ENCODE peak calls at places on chromosomes 6 and 20, in nine cellular contexts. One of them, this sample, is unnamed.

GRCh38 chr20:19976595-19977372 is 40.4 kb upstream of the NAA20 start:
- DNase-seq in HFFc6: peak
- DNase-seq in Peyer's patch: no peak
- DNase-seq in tibial nerve: peak
- DNase-seq in stimulated activated naive CD8-positive, alpha-beta T cell treated with anti-CD3 and anti-CD28 coated beads, Interleukin-15, amount 100 ng/mL, for 72 hours: no peak
- DNase-seq in dermis blood vessel endothelial cell: peak
- DNase-seq in pons: peak
- DNase-seq in NCI-H1694 treated with DMSO at 0.1 percent for 48 hours: no peak
- DNase-seq in chondrocyte: no peak
- DNase-seq in this sample: no peak

GRCh38 chr6:121590438-121590837 is 155.0 kb downstream of the GJA1 start:
- DNase-seq in dermis blood vessel endothelial cell: peak
- DNase-seq in stimulated activated naive CD8-positive, alpha-beta T cell treated with anti-CD3 and anti-CD28 coated beads, Interleukin-15, amount 100 ng/mL, for 72 hours: no peak
- DNase-seq in NCI-H1694 treated with DMSO at 0.1 percent for 48 hours: no peak
- DNase-seq in pons: no peak
- DNase-seq in tibial nerve: no peak
- DNase-seq in HFFc6: no peak
- DNase-seq in Peyer's patch: no peak
- DNase-seq in chondrocyte: no peak
- DNase-seq in this sample: no peak

GRCh38 chr6:163180874-163181541 is 233.5 kb upstream of the QKI start:
- DNase-seq in NCI-H1694 treated with DMSO at 0.1 percent for 48 hours: no peak
- DNase-seq in dermis blood vessel endothelial cell: peak
- DNase-seq in chondrocyte: no peak
- DNase-seq in stimulated activated naive CD8-positive, alpha-beta T cell treated with anti-CD3 and anti-CD28 coated beads, Interleukin-15, amount 100 ng/mL, for 72 hours: peak
- DNase-seq in Peyer's patch: no peak
- DNase-seq in HFFc6: no peak
- DNase-seq in tibial nerve: peak
- DNase-seq in pons: peak
- DNase-seq in this sample: no peak

GRCh38 chr6:165552248-165552736 is 110.7 kb downstream of the PDE10A start:
- DNase-seq in NCI-H1694 treated with DMSO at 0.1 percent for 48 hours: no peak
- DNase-seq in tibial nerve: no peak
- DNase-seq in dermis blood vessel endothelial cell: no peak
- DNase-seq in pons: no peak
- DNase-seq in stimulated activated naive CD8-positive, alpha-beta T cell treated with anti-CD3 and anti-CD28 coated beads, Interleukin-15, amount 100 ng/mL, for 72 hours: no peak
- DNase-seq in chondrocyte: no peak
- DNase-seq in HFFc6: no peak
- DNase-seq in Peyer's patch: no peak
- DNase-seq in this sample: no peak

GRCh38 chr20:667351-668034 is 8.1 kb downstream of the SCRT2 start:
- DNase-seq in pons: no peak
- DNase-seq in Peyer's patch: peak
- DNase-seq in NCI-H1694 treated with DMSO at 0.1 percent for 48 hours: peak
- DNase-seq in chondrocyte: no peak
- DNase-seq in stimulated activated naive CD8-positive, alpha-beta T cell treated with anti-CD3 and anti-CD28 coated beads, Interleukin-15, amount 100 ng/mL, for 72 hours: peak
- DNase-seq in tibial nerve: peak
- DNase-seq in dermis blood vessel endothelial cell: peak
- DNase-seq in HFFc6: no peak
- DNase-seq in this sample: no peak

GRCh38 chr6:89350281-89351037 is 2.1 kb downstream of the UBE2J1 start:
- DNase-seq in pons: peak
- DNase-seq in Peyer's patch: no peak
- DNase-seq in chondrocyte: no peak
- DNase-seq in NCI-H1694 treated with DMSO at 0.1 percent for 48 hours: no peak
- DNase-seq in dermis blood vessel endothelial cell: peak
- DNase-seq in tibial nerve: no peak
- DNase-seq in HFFc6: peak
- DNase-seq in stimulated activated naive CD8-positive, alpha-beta T cell treated with anti-CD3 and anti-CD28 coated beads, Interleukin-15, amount 100 ng/mL, for 72 hours: no peak
- DNase-seq in this sample: peak

GRCh38 chr6:128513878-128514277 is 6.5 kb downstream of the PTPRK start:
- DNase-seq in HFFc6: no peak
- DNase-seq in stimulated activated naive CD8-positive, alpha-beta T cell treated with anti-CD3 and anti-CD28 coated beads, Interleukin-15, amount 100 ng/mL, for 72 hours: no peak
- DNase-seq in pons: peak
- DNase-seq in NCI-H1694 treated with DMSO at 0.1 percent for 48 hours: no peak
- DNase-seq in dermis blood vessel endothelial cell: no peak
- DNase-seq in chondrocyte: no peak
- DNase-seq in tibial nerve: no peak
- DNase-seq in Peyer's patch: no peak
- DNase-seq in this sample: no peak

GRCh38 chr6:30942338-30943060 is 1.7 kb downstream of the MUCL3 start:
- DNase-seq in chondrocyte: peak
- DNase-seq in pons: no peak
- DNase-seq in Peyer's patch: peak
- DNase-seq in dermis blood vessel endothelial cell: peak
- DNase-seq in tibial nerve: peak
- DNase-seq in stimulated activated naive CD8-positive, alpha-beta T cell treated with anti-CD3 and anti-CD28 coated beads, Interleukin-15, amount 100 ng/mL, for 72 hours: no peak
- DNase-seq in NCI-H1694 treated with DMSO at 0.1 percent for 48 hours: no peak
- DNase-seq in HFFc6: peak
- DNase-seq in this sample: no peak

GRCh38 chr20:52748235-52748950 is 223.8 kb upstream of the TSHZ2 start:
- DNase-seq in Peyer's patch: no peak
- DNase-seq in dermis blood vessel endothelial cell: no peak
- DNase-seq in chondrocyte: no peak
- DNase-seq in pons: no peak
- DNase-seq in NCI-H1694 treated with DMSO at 0.1 percent for 48 hours: peak
- DNase-seq in tibial nerve: no peak
- DNase-seq in HFFc6: no peak
- DNase-seq in stimulated activated naive CD8-positive, alpha-beta T cell treated with anti-CD3 and anti-CD28 coated beads, Interleukin-15, amount 100 ng/mL, for 72 hours: no peak
- DNase-seq in this sample: no peak

GRCh38 chr6:90401933-90402830 is 105.5 kb upstream of the BACH2 start:
- DNase-seq in stimulated activated naive CD8-positive, alpha-beta T cell treated with anti-CD3 and anti-CD28 coated beads, Interleukin-15, amount 100 ng/mL, for 72 hours: peak
- DNase-seq in pons: no peak
- DNase-seq in dermis blood vessel endothelial cell: no peak
- DNase-seq in tibial nerve: no peak
- DNase-seq in Peyer's patch: no peak
- DNase-seq in NCI-H1694 treated with DMSO at 0.1 percent for 48 hours: no peak
- DNase-seq in chondrocyte: no peak
- DNase-seq in HFFc6: no peak
- DNase-seq in this sample: no peak

GRCh38 chr6:140269766-140270165 is 895.3 kb upstream of the CITED2 start:
- DNase-seq in tibial nerve: no peak
- DNase-seq in Peyer's patch: no peak
- DNase-seq in pons: no peak
- DNase-seq in chondrocyte: no peak
- DNase-seq in HFFc6: no peak
- DNase-seq in dermis blood vessel endothelial cell: peak
- DNase-seq in NCI-H1694 treated with DMSO at 0.1 percent for 48 hours: no peak
- DNase-seq in stimulated activated naive CD8-positive, alpha-beta T cell treated with anti-CD3 and anti-CD28 coated beads, Interleukin-15, amount 100 ng/mL, for 72 hours: no peak
- DNase-seq in this sample: no peak

GRCh38 chr20:51490635-51491034 is 51.9 kb downstream of the NFATC2 start:
- DNase-seq in chondrocyte: no peak
- DNase-seq in NCI-H1694 treated with DMSO at 0.1 percent for 48 hours: no peak
- DNase-seq in dermis blood vessel endothelial cell: no peak
- DNase-seq in pons: no peak
- DNase-seq in stimulated activated naive CD8-positive, alpha-beta T cell treated with anti-CD3 and anti-CD28 coated beads, Interleukin-15, amount 100 ng/mL, for 72 hours: no peak
- DNase-seq in HFFc6: no peak
- DNase-seq in tibial nerve: no peak
- DNase-seq in Peyer's patch: no peak
- DNase-seq in this sample: no peak

GRCh38 chr20:8756410-8756809 is 312.5 kb upstream of the PLCB4 start:
- DNase-seq in HFFc6: peak
- DNase-seq in chondrocyte: no peak
- DNase-seq in NCI-H1694 treated with DMSO at 0.1 percent for 48 hours: no peak
- DNase-seq in pons: no peak
- DNase-seq in Peyer's patch: no peak
- DNase-seq in dermis blood vessel endothelial cell: peak
- DNase-seq in tibial nerve: no peak
- DNase-seq in stimulated activated naive CD8-positive, alpha-beta T cell treated with anti-CD3 and anti-CD28 coated beads, Interleukin-15, amount 100 ng/mL, for 72 hours: no peak
- DNase-seq in this sample: no peak

GRCh38 chr20:37406010-37406998 is 60.4 kb downstream of the SRC start:
- DNase-seq in chondrocyte: no peak
- DNase-seq in HFFc6: no peak
- DNase-seq in NCI-H1694 treated with DMSO at 0.1 percent for 48 hours: peak
- DNase-seq in pons: no peak
- DNase-seq in dermis blood vessel endothelial cell: peak
- DNase-seq in tibial nerve: no peak
- DNase-seq in Peyer's patch: no peak
- DNase-seq in stimulated activated naive CD8-positive, alpha-beta T cell treated with anti-CD3 and anti-CD28 coated beads, Interleukin-15, amount 100 ng/mL, for 72 hours: peak
- DNase-seq in this sample: peak

GRCh38 chr6:31087494-31088089 is 24.8 kb downstream of the C6orf15 start:
- DNase-seq in stimulated activated naive CD8-positive, alpha-beta T cell treated with anti-CD3 and anti-CD28 coated beads, Interleukin-15, amount 100 ng/mL, for 72 hours: peak
- DNase-seq in dermis blood vessel endothelial cell: peak
- DNase-seq in Peyer's patch: peak
- DNase-seq in HFFc6: peak
- DNase-seq in pons: peak
- DNase-seq in chondrocyte: no peak
- DNase-seq in tibial nerve: peak
- DNase-seq in NCI-H1694 treated with DMSO at 0.1 percent for 48 hours: peak
- DNase-seq in this sample: peak

GRCh38 chr6:113511100-113511499 is 346.0 kb upstream of the MARCKS start:
- DNase-seq in stimulated activated naive CD8-positive, alpha-beta T cell treated with anti-CD3 and anti-CD28 coated beads, Interleukin-15, amount 100 ng/mL, for 72 hours: no peak
- DNase-seq in tibial nerve: no peak
- DNase-seq in Peyer's patch: no peak
- DNase-seq in dermis blood vessel endothelial cell: no peak
- DNase-seq in chondrocyte: no peak
- DNase-seq in NCI-H1694 treated with DMSO at 0.1 percent for 48 hours: no peak
- DNase-seq in HFFc6: no peak
- DNase-seq in pons: peak
- DNase-seq in this sample: no peak

GRCh38 chr20:21360686-21361085 is 36.6 kb downstream of the NKX2-4 start:
- DNase-seq in NCI-H1694 treated with DMSO at 0.1 percent for 48 hours: no peak
- DNase-seq in stimulated activated naive CD8-positive, alpha-beta T cell treated with anti-CD3 and anti-CD28 coated beads, Interleukin-15, amount 100 ng/mL, for 72 hours: no peak
- DNase-seq in HFFc6: peak
- DNase-seq in tibial nerve: no peak
- DNase-seq in chondrocyte: no peak
- DNase-seq in pons: no peak
- DNase-seq in Peyer's patch: no peak
- DNase-seq in dermis blood vessel endothelial cell: peak
- DNase-seq in this sample: no peak

GRCh38 chr20:40797425-40797824 is 108.4 kb upstream of the MAFB start:
- DNase-seq in stimulated activated naive CD8-positive, alpha-beta T cell treated with anti-CD3 and anti-CD28 coated beads, Interleukin-15, amount 100 ng/mL, for 72 hours: no peak
- DNase-seq in Peyer's patch: no peak
- DNase-seq in chondrocyte: no peak
- DNase-seq in dermis blood vessel endothelial cell: peak
- DNase-seq in pons: no peak
- DNase-seq in NCI-H1694 treated with DMSO at 0.1 percent for 48 hours: no peak
- DNase-seq in HFFc6: peak
- DNase-seq in tibial nerve: peak
- DNase-seq in this sample: no peak